ENCODE peak calls at places on chromosomes 11 and 22, in four cellular contexts. G, Y, T and U are unnamed samples.

GRCh38 chr11:133547808-133548494 is 15.7 kb upstream of the OPCML start:
- DNase-seq in G (no peak), Y (no peak), T (peak), U (no peak)

GRCh38 chr11:44032304-44033085 is 15.3 kb upstream of the ACCSL start:
- DNase-seq in G (no peak), Y (peak), T (no peak), U (peak)

GRCh38 chr11:33733978-33734377 is 2.2 kb downstream of the CD59 start:
- DNase-seq in G (no peak), Y (no peak), T (no peak), U (no peak)

GRCh38 chr11:61577383-61578118 is 3.3 kb downstream of the SYT7 start:
- DNase-seq in G (no peak), Y (peak), T (peak), U (peak)

GRCh38 chr22:31944700-31945477 is 554 bp downstream of the YWHAH start:
- DNase-seq in G (peak), Y (peak), T (peak), U (no peak)

GRCh38 chr11:20089357-20089756 is 70.9 kb downstream of the DBX1 start:
- DNase-seq in G (no peak), Y (no peak), T (no peak), U (peak)

GRCh38 chr11:87463486-87464102 is 425.9 kb downstream of the TMEM135 start:
- DNase-seq in G (peak), Y (no peak), T (no peak), U (peak)

GRCh38 chr22:44605486-44605885 is 96.5 kb upstream of the PRR5 start:
- DNase-seq in G (no peak), Y (no peak), T (no peak), U (no peak)

GRCh38 chr11:30879322-30880020 is 293.3 kb upstream of the MPPED2 start:
- DNase-seq in G (no peak), Y (peak), T (no peak), U (no peak)

GRCh38 chr11:116542386-116542785 is 230.4 kb downstream of the BUD13 start:
- DNase-seq in G (no peak), Y (no peak), T (no peak), U (no peak)

GRCh38 chr11:67504023-67504949 is 877 bp downstream of the PITPNM1 start:
- DNase-seq in G (peak), Y (peak), T (peak), U (no peak)

GRCh38 chr11:72483412-72484186 is 49.3 kb upstream of the CLPB start:
- DNase-seq in G (no peak), Y (peak), T (no peak), U (peak)

GRCh38 chr11:35763301-35763700 is 100.7 kb downstream of the TRIM44 start:
- DNase-seq in G (no peak), Y (no peak), T (no peak), U (no peak)

GRCh38 chr22:31343235-31344191 is 2.6 kb downstream of the PATZ1 start:
- DNase-seq in G (no peak), Y (peak), T (peak), U (no peak)

GRCh38 chr11:115653926-115654325 is 149.7 kb upstream of the CADM1 start:
- DNase-seq in G (no peak), Y (no peak), T (no peak), U (no peak)

GRCh38 chr11:47248664-47249377 is at the start of gene ACP2:
- DNase-seq in G (peak), Y (peak), T (peak), U (peak)

GRCh38 chr11:46930089-46930488 is 6.5 kb upstream of the CSTPP1 start:
- DNase-seq in G (peak), Y (no peak), T (no peak), U (peak)

GRCh38 chr11:18203723-18204122 is 31.1 kb downstream of the MRGPRX4 start:
- DNase-seq in G (peak), Y (no peak), T (peak), U (peak)

GRCh38 chr22:46776486-46776826 is 14.0 kb downstream of the TBC1D22A start:
- DNase-seq in G (no peak), Y (no peak), T (no peak), U (no peak)

GRCh38 chr11:62534779-62535545 is 11.6 kb downstream of the AHNAK start:
- DNase-seq in G (no peak), Y (no peak), T (no peak), U (no peak)

GRCh38 chr22:19483481-19484244 is 3.9 kb downstream of the CDC45 start:
- DNase-seq in G (no peak), Y (no peak), T (no peak), U (peak)

GRCh38 chr11:128349650-128350296 is 237.6 kb downstream of the ETS1 start:
- DNase-seq in G (no peak), Y (no peak), T (no peak), U (no peak)
- H3K4me3 ChIP-seq in G (no peak), Y (no peak), T (no peak), U (no peak)

DNA sequence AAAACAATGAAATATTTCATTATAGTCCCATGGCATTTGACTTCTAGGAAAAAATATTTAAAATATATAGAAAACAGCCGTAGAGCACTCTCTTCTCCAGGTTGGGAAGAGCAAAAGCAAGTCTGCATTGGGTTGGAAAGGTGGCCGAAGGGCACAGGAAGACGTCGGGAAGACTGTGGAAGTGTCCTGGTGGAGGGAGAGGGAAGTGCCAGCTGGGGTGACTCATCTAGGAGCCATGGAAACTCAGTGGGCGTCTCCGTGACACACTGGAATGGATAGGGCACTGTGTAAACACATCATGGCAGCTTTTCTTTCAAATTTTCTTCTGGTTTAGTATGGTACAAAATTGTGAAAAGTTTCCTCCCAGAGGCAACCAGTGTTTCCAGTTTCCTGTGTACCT is 12.7 kb downstream of the GTPBP1 start:
- DNase-seq in G (peak), Y (no peak), T (peak), U (peak)
- TF ChIP-seq CTCF in G (no peak), Y (peak), T (peak), U (peak)

DNA sequence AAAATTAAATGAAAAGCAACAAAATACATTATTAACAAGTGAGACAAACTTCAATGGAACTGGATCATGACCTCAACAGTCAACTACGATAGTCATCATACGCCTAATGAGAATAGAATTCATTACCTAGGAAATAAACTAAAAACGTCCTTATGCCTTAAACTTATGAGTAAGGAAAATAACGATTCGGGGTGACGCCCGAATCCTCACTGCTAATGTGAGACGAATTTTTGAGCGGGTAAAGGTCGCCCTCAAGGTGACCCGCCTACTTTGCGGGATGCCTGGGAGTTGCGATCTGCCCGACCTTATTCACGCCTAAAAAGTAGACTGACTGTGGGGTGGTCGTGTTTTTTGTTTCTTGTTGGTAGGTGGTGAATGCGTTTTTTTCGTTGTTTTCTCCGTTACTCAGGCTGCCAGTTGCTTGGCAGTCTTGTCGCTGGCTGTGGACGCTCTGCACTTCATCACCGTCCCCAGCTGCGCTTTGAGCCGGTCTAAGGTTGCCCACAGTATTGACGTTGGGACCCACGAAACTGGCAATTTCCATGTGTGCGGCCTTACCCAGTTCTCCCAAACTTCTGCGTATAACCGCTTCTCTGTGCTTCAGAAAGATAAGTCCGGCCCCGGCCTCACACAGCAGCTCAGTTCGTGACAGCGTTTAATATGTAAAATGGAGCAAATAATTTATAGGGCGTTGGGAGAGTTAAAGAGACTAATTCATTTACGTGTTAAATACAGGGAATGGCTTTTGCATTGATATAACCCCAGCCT is 593 bp upstream of the POLDIP3 start:
- DNase-seq in G (peak), Y (peak), T (peak), U (peak)
- H3K4me3 ChIP-seq in G (peak), Y (peak), T (peak), U (peak)

GRCh38 chr11:6650980-6651379 is 4.6 kb downstream of the DCHS1 start:
- DNase-seq in G (no peak), Y (no peak), T (no peak), U (peak)
- TF ChIP-seq CTCF in G (no peak), Y (no peak), T (no peak), U (no peak)

GRCh38 chr11:59756845-59757244 is 1.7 kb downstream of the STX3 start:
- DNase-seq in G (peak), Y (no peak), T (no peak), U (peak)
- H3K4me3 ChIP-seq in G (peak), Y (peak), T (no peak), U (no peak)

GRCh38 chr11:2215561-2216399 is 44.2 kb upstream of the TH start:
- DNase-seq in G (no peak), Y (no peak), T (no peak), U (no peak)
- TF ChIP-seq CTCF in G (no peak), Y (no peak), T (no peak), U (no peak)

GRCh38 chr22:24270556-24271405 is at the start of gene SPECC1L:
- DNase-seq in G (peak), Y (peak), T (peak), U (peak)

GRCh38 chr22:24265734-24266133 is 4.9 kb upstream of the SPECC1L start:
- DNase-seq in G (no peak), Y (no peak), T (peak), U (no peak)

DNA sequence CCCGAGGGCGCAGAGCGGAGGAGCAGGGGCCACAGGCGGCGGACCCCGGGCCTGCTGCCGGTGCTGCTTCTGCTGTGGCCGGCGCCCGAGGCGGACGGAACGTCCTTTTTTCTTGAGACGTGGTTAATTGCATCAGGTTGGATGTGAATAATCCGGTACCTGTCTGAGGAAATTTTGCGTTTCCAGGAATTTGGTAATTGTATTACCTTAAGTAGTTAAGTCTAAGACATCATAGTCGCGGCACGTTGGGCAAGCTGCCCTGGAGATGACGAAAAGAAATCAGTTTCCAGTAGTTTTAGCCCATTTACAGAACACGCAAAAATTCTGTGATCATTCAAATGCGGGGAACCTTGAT is 752 bp downstream of the SPECC1L start:
- DNase-seq in G (no peak), Y (no peak), T (no peak), U (peak)
- H3K4me3 ChIP-seq in G (peak), Y (peak), T (peak), U (peak)